ENCODE peak calls at places on chromosome 17, in six cellular contexts. O is ELF-1; V is stimulated activated CD8-positive, alpha-beta memory T cell treated with anti-CD3 and anti-CD28 coated beads, Interleukin-4, amount 100 ng/mL, for 4 hours; Q is cardiac fibroblast; Z is KBM-7; U is activated T-helper 9 cell treated with anti-CD3 and anti-CD28 coated beads, Interleukin-2, amount 50 U/mL, for 16 hours. K is an unnamed sample.
A peak's percentile ranks its signal among the peaks of the same experiment; 100 is the strongest.

GRCh38 chr17:41645371-41646063 is 21.1 kb upstream of the KRT17 start:
- DNase-seq in O (peak; percentile 94), Q (peak; percentile 72), U (no peak), V (no peak), Z (peak; percentile 59), K (peak; percentile 62)

GRCh38 chr17:49815761-49816281 is 27.3 kb downstream of the KAT7 start:
- DNase-seq in Q (no peak), Z (no peak), U (no peak), V (no peak), O (peak; percentile 70), K (no peak)

GRCh38 chr17:50943575-50943933 is 77.4 kb upstream of the TOB1 start:
- DNase-seq in O (no peak), U (no peak), V (no peak), Q (no peak), Z (no peak), K (no peak)

GRCh38 chr17:15414502-15415348 is 52.7 kb downstream of the CDRT4 start:
- DNase-seq in V (no peak), U (no peak), O (peak; percentile 61), Q (no peak), Z (no peak), K (no peak)

GRCh38 chr17:2755941-2756724 is 6.7 kb upstream of the CCDC92B start:
- DNase-seq in U (no peak), Q (no peak), O (peak; percentile 67), V (no peak), Z (peak; percentile 26), K (no peak)

GRCh38 chr17:79769596-79770520 is 8.1 kb upstream of the CBX2 start:
- DNase-seq in V (no peak), U (no peak), O (no peak), Z (no peak), Q (no peak), K (no peak)

GRCh38 chr17:74757931-74758845 is 9.8 kb downstream of the NHERF1 start:
- DNase-seq in O (no peak), Q (peak; percentile 53), U (no peak), Z (no peak), V (no peak), K (no peak)

GRCh38 chr17:12395733-12396354 is 269.8 kb upstream of the MYOCD start:
- DNase-seq in Q (peak; percentile 47), U (no peak), Z (peak; percentile 15), V (no peak), O (peak; percentile 32), K (no peak)

GRCh38 chr17:61662771-61663170 is 71.8 kb upstream of the NACA2 start:
- DNase-seq in V (no peak), O (no peak), Z (no peak), Q (no peak), U (no peak), K (no peak)

GRCh38 chr17:68840073-68840472 is 115.1 kb downstream of the ABCA8 start:
- DNase-seq in V (no peak), O (no peak), Q (no peak), U (no peak), Z (no peak), K (no peak)

GRCh38 chr17:61239261-61239660 is 160.4 kb upstream of the TBX2 start:
- DNase-seq in Z (no peak), Q (no peak), O (no peak), V (no peak), U (no peak), K (no peak)

GRCh38 chr17:77527836-77528505 is 387.2 kb downstream of the SEC14L1 start:
- DNase-seq in U (no peak), Q (no peak), Z (no peak), O (no peak), V (no peak), K (no peak)

GRCh38 chr17:56926270-56926669 is 12.4 kb upstream of the TRIM25 start:
- DNase-seq in Q (no peak), Z (no peak), U (no peak), V (no peak), O (peak; percentile 15), K (no peak)

GRCh38 chr17:35129154-35129972 is 7.9 kb downstream of the FNDC8 start:
- DNase-seq in Z (no peak), O (no peak), U (no peak), V (no peak), Q (peak; percentile 10), K (no peak)

GRCh38 chr17:75900691-75901533 is 3.8 kb downstream of the MRPL38 start:
- DNase-seq in U (no peak), V (no peak), O (no peak), Q (no peak), Z (no peak), K (no peak)

GRCh38 chr17:37051839-37052238 is 103.1 kb downstream of the AATF start:
- DNase-seq in V (no peak), U (no peak), O (no peak), Q (no peak), Z (no peak), K (no peak)

GRCh38 chr17:45584092-45585036 is 93.8 kb upstream of the PLEKHM1 start:
- DNase-seq in Z (peak; percentile 89), Q (peak; percentile 61), O (peak; percentile 82), V (peak; percentile 50), U (peak; percentile 54), K (no peak)

GRCh38 chr17:18247613-18248001 is 10.9 kb downstream of the FLII start:
- DNase-seq in U (no peak), O (no peak), V (no peak), Z (no peak), Q (no peak), K (no peak)

GRCh38 chr17:7841622-7842379 is 7.8 kb downstream of the KDM6B start:
- DNase-seq in Q (peak; percentile 93), U (peak; percentile 93), Z (peak; percentile 78), V (peak; percentile 96), O (peak; percentile 93), K (peak; percentile 72)

GRCh38 chr17:45902892-45903346 is 8.6 kb downstream of the MAPT start:
- DNase-seq in U (no peak), V (no peak), Z (no peak), Q (no peak), O (peak; percentile 28), K (no peak)

GRCh38 chr17:60586288-60586974 is 13.6 kb upstream of the PPM1D start:
- DNase-seq in Z (peak; percentile 32), O (peak; percentile 33), V (no peak), Q (peak; percentile 24), U (no peak), K (no peak)

GRCh38 chr17:74177018-74177450 is 26.4 kb upstream of the RPL38 start:
- DNase-seq in U (no peak), O (no peak), Z (no peak), Q (peak; percentile 47), V (no peak), K (no peak)

GRCh38 chr17:77242118-77242800 is 101.5 kb downstream of the SEC14L1 start:
- DNase-seq in O (no peak), V (no peak), Z (no peak), Q (no peak), U (no peak), K (no peak)

GRCh38 chr17:80124351-80124981 is 22.5 kb downstream of the EIF4A3 start:
- DNase-seq in U (no peak), Q (peak; percentile 91), O (peak; percentile 82), Z (peak; percentile 49), V (no peak), K (peak; percentile 3)